ENCODE peak calls at places on chromosome 12, in four cellular contexts. One of them, this sample, is unnamed.

GRCh38 chr12:2613674-2614073 is 181.1 kb upstream of the FKBP4 start:
- DNase-seq in GM23248: peak
- DNase-seq in SK-N-SH: no peak
- DNase-seq in MM.1S: no peak
- DNase-seq in this sample: no peak

GRCh38 chr12:32690927-32691326 is 11.8 kb downstream of the DNM1L start:
- DNase-seq in GM23248: no peak
- DNase-seq in SK-N-SH: no peak
- DNase-seq in MM.1S: no peak
- DNase-seq in this sample: no peak

GRCh38 chr12:95736631-95737030 is 53.9 kb downstream of the NTN4 start:
- DNase-seq in GM23248: peak
- DNase-seq in SK-N-SH: no peak
- DNase-seq in MM.1S: no peak
- DNase-seq in this sample: no peak

GRCh38 chr12:57614178-57614947 is 3.1 kb downstream of the ARHGEF25 start:
- DNase-seq in GM23248: peak
- DNase-seq in SK-N-SH: peak
- DNase-seq in MM.1S: peak
- DNase-seq in this sample: peak

GRCh38 chr12:111429760-111430417 is 24.2 kb downstream of the SH2B3 start:
- DNase-seq in GM23248: no peak
- DNase-seq in SK-N-SH: peak
- DNase-seq in MM.1S: no peak
- DNase-seq in this sample: no peak

GRCh38 chr12:107931761-107932160 is 157.3 kb downstream of the ASCL4 start:
- DNase-seq in GM23248: no peak
- DNase-seq in SK-N-SH: no peak
- DNase-seq in MM.1S: no peak
- DNase-seq in this sample: no peak

GRCh38 chr12:79933580-79934264 is 1.2 kb downstream of the PPP1R12A start:
- DNase-seq in GM23248: peak
- DNase-seq in SK-N-SH: peak
- DNase-seq in MM.1S: peak
- DNase-seq in this sample: peak

GRCh38 chr12:75798527-75798926 is 233.0 kb downstream of the PHLDA1 start:
- DNase-seq in GM23248: no peak
- DNase-seq in SK-N-SH: no peak
- DNase-seq in MM.1S: no peak
- DNase-seq in this sample: no peak

GRCh38 chr12:120817559-120818330 is 86.4 kb downstream of the SPPL3 start:
- DNase-seq in GM23248: no peak
- DNase-seq in SK-N-SH: no peak
- DNase-seq in MM.1S: no peak
- DNase-seq in this sample: no peak

GRCh38 chr12:117476341-117476740 is 114.9 kb upstream of the NOS1 start:
- DNase-seq in GM23248: no peak
- DNase-seq in SK-N-SH: no peak
- DNase-seq in MM.1S: no peak
- DNase-seq in this sample: no peak

GRCh38 chr12:67705394-67706370 is 57.1 kb downstream of the DYRK2 start:
- DNase-seq in GM23248: peak
- DNase-seq in SK-N-SH: peak
- DNase-seq in MM.1S: no peak
- DNase-seq in this sample: no peak

GRCh38 chr12:121668750-121669524 is 517 bp downstream of the MORN3 start:
- DNase-seq in GM23248: peak
- DNase-seq in SK-N-SH: peak
- DNase-seq in MM.1S: no peak
- DNase-seq in this sample: peak

GRCh38 chr12:18403182-18403581 is 141.9 kb downstream of the PIK3C2G start:
- DNase-seq in GM23248: peak
- DNase-seq in SK-N-SH: no peak
- DNase-seq in MM.1S: no peak
- DNase-seq in this sample: no peak

GRCh38 chr12:11980133-11980532 is 90.6 kb upstream of the BCL2L14 start:
- DNase-seq in GM23248: no peak
- DNase-seq in SK-N-SH: no peak
- DNase-seq in MM.1S: no peak
- DNase-seq in this sample: no peak

GRCh38 chr12:118190266-118190665 is 54.3 kb downstream of the PEBP1 start:
- DNase-seq in GM23248: peak
- DNase-seq in SK-N-SH: peak
- DNase-seq in MM.1S: no peak
- DNase-seq in this sample: peak

GRCh38 chr12:92908108-92908507 is 21.0 kb downstream of the EEA1 start:
- DNase-seq in GM23248: no peak
- DNase-seq in SK-N-SH: no peak
- DNase-seq in MM.1S: no peak
- DNase-seq in this sample: no peak

GRCh38 chr12:47820631-47821345 is 1.1 kb upstream of the HDAC7 start:
- DNase-seq in GM23248: peak
- DNase-seq in SK-N-SH: peak
- DNase-seq in MM.1S: no peak
- DNase-seq in this sample: peak

GRCh38 chr12:128458301-128458974 is 191.5 kb downstream of the TMEM132C start:
- DNase-seq in GM23248: no peak
- DNase-seq in SK-N-SH: no peak
- DNase-seq in MM.1S: no peak
- DNase-seq in this sample: peak

GRCh38 chr12:19894049-19894448 is 454.8 kb downstream of the AEBP2 start:
- DNase-seq in GM23248: peak
- DNase-seq in SK-N-SH: no peak
- DNase-seq in MM.1S: peak
- DNase-seq in this sample: no peak

GRCh38 chr12:98253207-98253606 is 262.2 kb upstream of the TMPO start:
- DNase-seq in GM23248: no peak
- DNase-seq in SK-N-SH: no peak
- DNase-seq in MM.1S: no peak
- DNase-seq in this sample: no peak

GRCh38 chr12:30567082-30567481 is 128.6 kb downstream of the IPO8 start:
- DNase-seq in GM23248: no peak
- DNase-seq in SK-N-SH: no peak
- DNase-seq in MM.1S: no peak
- DNase-seq in this sample: no peak

GRCh38 chr12:27566626-27567025 is 42.6 kb downstream of the PPFIBP1 start:
- DNase-seq in GM23248: no peak
- DNase-seq in SK-N-SH: no peak
- DNase-seq in MM.1S: no peak
- DNase-seq in this sample: no peak

GRCh38 chr12:123351349-123351748 is 13.3 kb downstream of the SBNO1 start:
- DNase-seq in GM23248: no peak
- DNase-seq in SK-N-SH: no peak
- DNase-seq in MM.1S: no peak
- DNase-seq in this sample: no peak

GRCh38 chr12:24049101-24049500 is 99.6 kb upstream of the SOX5 start:
- DNase-seq in GM23248: no peak
- DNase-seq in SK-N-SH: no peak
- DNase-seq in MM.1S: peak
- DNase-seq in this sample: no peak

GRCh38 chr12:21912318-21912717 is 28.9 kb downstream of the ABCC9 start:
- DNase-seq in GM23248: peak
- DNase-seq in SK-N-SH: no peak
- DNase-seq in MM.1S: no peak
- DNase-seq in this sample: no peak

GRCh38 chr12:75874456-75874855 is 157.1 kb downstream of the PHLDA1 start:
- DNase-seq in GM23248: no peak
- DNase-seq in SK-N-SH: no peak
- DNase-seq in MM.1S: no peak
- DNase-seq in this sample: no peak

GRCh38 chr12:53735556-53735955 is 8.3 kb upstream of the CALCOCO1 start:
- DNase-seq in GM23248: no peak
- DNase-seq in SK-N-SH: no peak
- DNase-seq in MM.1S: no peak
- DNase-seq in this sample: no peak

GRCh38 chr12:94643585-94643984 is 6.8 kb downstream of the TMCC3 start:
- DNase-seq in GM23248: peak
- DNase-seq in SK-N-SH: no peak
- DNase-seq in MM.1S: no peak
- DNase-seq in this sample: no peak

GRCh38 chr12:112439769-112440168 is 21.0 kb downstream of the PTPN11 start:
- DNase-seq in GM23248: no peak
- DNase-seq in SK-N-SH: no peak
- DNase-seq in MM.1S: no peak
- DNase-seq in this sample: no peak

GRCh38 chr12:57890191-57891120 is 43.9 kb upstream of the CTDSP2 start:
- DNase-seq in GM23248: peak
- DNase-seq in SK-N-SH: no peak
- DNase-seq in MM.1S: no peak
- DNase-seq in this sample: no peak

GRCh38 chr12:124556896-124557501 is 10.4 kb downstream of the NCOR2 start:
- DNase-seq in GM23248: no peak
- DNase-seq in SK-N-SH: peak
- DNase-seq in MM.1S: no peak
- DNase-seq in this sample: peak

GRCh38 chr12:16012086-16012485 is 101.0 kb downstream of the DERA start:
- DNase-seq in GM23248: peak
- DNase-seq in SK-N-SH: no peak
- DNase-seq in MM.1S: peak
- DNase-seq in this sample: no peak

GRCh38 chr12:121085113-121085841 is 46.2 kb upstream of the OASL start:
- DNase-seq in GM23248: peak
- DNase-seq in SK-N-SH: no peak
- DNase-seq in MM.1S: no peak
- DNase-seq in this sample: no peak

GRCh38 chr12:6335451-6336078 is 6.3 kb downstream of the TNFRSF1A start:
- DNase-seq in GM23248: peak
- DNase-seq in SK-N-SH: peak
- DNase-seq in MM.1S: peak
- DNase-seq in this sample: peak
- H3K9ac ChIP-seq in GM23248: peak
- H3K9ac ChIP-seq in SK-N-SH: peak
- H3K9ac ChIP-seq in MM.1S: peak
- H3K9ac ChIP-seq in this sample: no peak

GRCh38 chr12:101459642-101460346 is 15.3 kb upstream of the SPIC start:
- DNase-seq in GM23248: peak
- DNase-seq in SK-N-SH: no peak
- DNase-seq in MM.1S: no peak
- DNase-seq in this sample: no peak
- TF ChIP-seq EZH2phosphoT487 in GM23248: no peak
- TF ChIP-seq EZH2phosphoT487 in SK-N-SH: no peak
- TF ChIP-seq EZH2phosphoT487 in MM.1S: no peak
- TF ChIP-seq EZH2phosphoT487 in this sample: no peak

GRCh38 chr12:26046203-26046602 is 78.6 kb downstream of the BHLHE41 start:
- DNase-seq in GM23248: no peak
- DNase-seq in SK-N-SH: no peak
- DNase-seq in MM.1S: no peak
- DNase-seq in this sample: no peak

GRCh38 chr12:26044007-26044394 is 80.8 kb downstream of the BHLHE41 start:
- DNase-seq in GM23248: peak
- DNase-seq in SK-N-SH: no peak
- DNase-seq in MM.1S: no peak
- DNase-seq in this sample: no peak

GRCh38 chr12:26044592-26044991 is 80.2 kb downstream of the BHLHE41 start:
- DNase-seq in GM23248: no peak
- DNase-seq in SK-N-SH: no peak
- DNase-seq in MM.1S: no peak
- DNase-seq in this sample: no peak

GRCh38 chr12:26042645-26043044 is 82.2 kb downstream of the BHLHE41 start:
- DNase-seq in GM23248: no peak
- DNase-seq in SK-N-SH: no peak
- DNase-seq in MM.1S: no peak
- DNase-seq in this sample: no peak

DNA sequence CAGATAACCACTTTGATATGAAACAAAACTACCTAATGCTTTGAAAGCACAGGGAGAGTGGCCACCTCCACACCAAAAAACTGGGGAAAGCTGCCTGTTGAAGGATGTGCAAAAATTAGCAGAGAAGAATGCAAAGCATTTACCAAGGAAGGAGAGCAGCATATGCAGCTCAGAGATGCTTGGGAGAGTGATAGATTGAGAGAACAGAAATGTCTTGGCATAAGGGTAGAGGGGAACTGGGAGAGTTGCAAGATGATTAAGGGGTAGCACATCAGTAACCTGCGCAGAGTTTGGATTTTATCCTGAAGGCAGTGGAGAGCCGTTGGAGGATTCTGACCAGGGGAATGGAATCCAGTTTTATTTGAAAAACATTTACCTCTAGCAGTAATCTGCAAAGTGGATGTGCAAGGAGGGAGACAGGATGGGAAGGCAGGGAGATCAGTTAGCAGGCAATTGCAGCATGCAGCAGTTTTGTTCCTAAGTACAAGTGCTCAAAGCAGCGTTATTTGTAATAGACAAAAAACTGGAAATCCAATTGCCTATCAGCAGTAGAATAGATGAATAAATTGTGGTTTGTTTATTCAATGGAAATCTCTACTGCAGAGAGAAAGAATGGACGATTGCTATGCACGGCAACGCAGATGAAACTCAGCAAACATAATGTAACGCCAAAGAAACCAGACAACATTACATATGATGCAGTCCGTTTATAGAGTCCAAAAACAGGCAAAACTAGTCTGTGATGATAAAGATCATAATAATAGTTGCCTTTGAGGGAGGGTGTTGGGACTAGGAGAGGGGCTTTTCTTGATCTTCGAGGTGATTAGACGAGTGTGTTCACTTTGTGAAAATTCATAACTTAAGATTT is 81.5 kb downstream of the BHLHE41 start:
- DNase-seq in GM23248: no peak
- DNase-seq in SK-N-SH: no peak
- DNase-seq in MM.1S: no peak
- DNase-seq in this sample: no peak
- H3K9ac ChIP-seq in GM23248: peak
- H3K9ac ChIP-seq in SK-N-SH: no peak
- H3K9ac ChIP-seq in MM.1S: no peak
- H3K9ac ChIP-seq in this sample: no peak

GRCh38 chr12:132955094-132955932 is 793 bp downstream of the ZNF605 start:
- DNase-seq in GM23248: peak
- DNase-seq in SK-N-SH: no peak
- DNase-seq in MM.1S: no peak
- DNase-seq in this sample: peak

GRCh38 chr12:132952371-132953162 is 3.5 kb downstream of the ZNF605 start:
- DNase-seq in GM23248: no peak
- DNase-seq in SK-N-SH: no peak
- DNase-seq in MM.1S: no peak
- DNase-seq in this sample: no peak

GRCh38 chr12:132953163-132953425 is 3.0 kb downstream of the ZNF605 start:
- DNase-seq in GM23248: no peak
- DNase-seq in SK-N-SH: no peak
- DNase-seq in MM.1S: no peak
- DNase-seq in this sample: no peak

GRCh38 chr12:132954471-132955048 is 1.5 kb downstream of the ZNF605 start:
- DNase-seq in GM23248: peak
- DNase-seq in SK-N-SH: no peak
- DNase-seq in MM.1S: no peak
- DNase-seq in this sample: no peak

DNA sequence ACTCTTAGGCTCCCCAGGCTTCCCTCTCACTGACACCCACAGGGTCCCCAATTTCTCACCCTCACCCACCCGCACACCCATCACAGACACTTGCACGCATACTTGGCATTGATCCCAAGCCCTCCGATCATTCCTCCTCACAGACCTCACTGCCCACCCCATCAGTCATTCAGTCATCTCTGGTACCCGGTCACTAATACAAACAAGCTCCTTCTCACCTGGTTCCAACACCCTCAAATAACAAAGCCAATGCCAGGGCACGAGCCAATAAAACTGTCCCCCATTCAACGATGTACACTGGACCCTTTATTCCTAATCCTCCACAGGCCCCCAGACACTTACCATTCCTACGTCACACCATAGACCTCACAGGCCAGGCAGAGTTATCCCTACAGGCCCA is 2.3 kb downstream of the ZNF605 start:
- DNase-seq in GM23248: no peak
- DNase-seq in SK-N-SH: no peak
- DNase-seq in MM.1S: no peak
- DNase-seq in this sample: no peak
- TF ChIP-seq EZH2phosphoT487 in GM23248: no peak
- TF ChIP-seq EZH2phosphoT487 in SK-N-SH: no peak
- TF ChIP-seq EZH2phosphoT487 in MM.1S: no peak
- TF ChIP-seq EZH2phosphoT487 in this sample: no peak

This sample was measured in neural progenitor cell.